ENCODE peak calls at places on chromosomes 2 and 18, in five cellular contexts. B is spleen, Q is stomach, K is WERI-Rb-1, G is SK-N-SH. R is an unnamed sample.

GRCh38 chr2:106095478-106096392 is 98.4 kb downstream of the UXS1 start:
- DNase-seq in B (peak), Q (no peak), K (no peak), G (no peak), R (no peak)

GRCh38 chr2:240595381-240596079 is 9.0 kb downstream of the CAPN10 start:
- DNase-seq in B (peak), Q (no peak), K (peak), G (peak), R (peak)

GRCh38 chr2:180507028-180507427 is 473.4 kb upstream of the UBE2E3 start:
- DNase-seq in B (no peak), Q (no peak), K (no peak), G (no peak), R (no peak)

GRCh38 chr2:222399038-222399783 is 25.1 kb upstream of the SGPP2 start:
- DNase-seq in B (no peak), Q (no peak), K (no peak), G (peak), R (no peak)

GRCh38 chr2:109046925-109047508 is 58.0 kb upstream of the EDAR start:
- DNase-seq in B (peak), Q (no peak), K (no peak), G (no peak), R (no peak)

GRCh38 chr2:71583876-71584275 is 130.5 kb downstream of the DYSF start:
- DNase-seq in B (no peak), Q (no peak), K (no peak), G (no peak), R (no peak)

GRCh38 chr2:187369471-187369870 is 78.6 kb downstream of the CALCRL start:
- DNase-seq in B (no peak), Q (no peak), K (no peak), G (no peak), R (no peak)

GRCh38 chr2:144330951-144331651 is 188.8 kb downstream of the ZEB2 start:
- DNase-seq in B (no peak), Q (no peak), K (no peak), G (peak), R (no peak)

GRCh38 chr2:168773128-168773527 is 29.3 kb upstream of the NOSTRIN start:
- DNase-seq in B (no peak), Q (no peak), K (no peak), G (no peak), R (no peak)

GRCh38 chr2:28219736-28220364 is 172.8 kb upstream of the FOSL2 start:
- DNase-seq in B (no peak), Q (no peak), K (no peak), G (no peak), R (no peak)

GRCh38 chr2:26692814-26693286 is 328 bp downstream of the KCNK3 start:
- DNase-seq in B (no peak), Q (no peak), K (peak), G (peak), R (no peak)

GRCh38 chr2:217662984-217663602 is 339.7 kb downstream of the TNS1 start:
- DNase-seq in B (no peak), Q (no peak), K (no peak), G (no peak), R (no peak)

GRCh38 chr2:119311371-119311770 is 55.3 kb downstream of the C2orf76 start:
- DNase-seq in B (no peak), Q (no peak), K (no peak), G (no peak), R (no peak)

GRCh38 chr2:98601532-98602132 is 6.7 kb downstream of the COA5 start:
- DNase-seq in B (no peak), Q (no peak), K (peak), G (peak), R (no peak)

GRCh38 chr2:174577967-174578589 is 19.5 kb downstream of the WIPF1 start:
- DNase-seq in B (no peak), Q (no peak), K (no peak), G (peak), R (no peak)

GRCh38 chr2:134206029-134206428 is 47.8 kb upstream of the MGAT5 start:
- DNase-seq in B (no peak), Q (no peak), K (no peak), G (no peak), R (no peak)

GRCh38 chr18:62361288-62361687 is 36.2 kb downstream of the TNFRSF11A start:
- DNase-seq in B (no peak), Q (no peak), K (no peak), G (no peak), R (no peak)

GRCh38 chr2:159797468-159798375 is at the start of gene CD302:
- DNase-seq in B (peak), Q (peak), K (peak), G (peak), R (peak)

GRCh38 chr2:117118994-117119393 is 695.5 kb upstream of the DDX18 start:
- DNase-seq in B (no peak), Q (no peak), K (no peak), G (no peak), R (no peak)

GRCh38 chr2:37713258-37713700 is 41.8 kb upstream of the CDC42EP3 start:
- DNase-seq in B (no peak), Q (no peak), K (no peak), G (no peak), R (no peak)

GRCh38 chr2:241230435-241230834 is 42.0 kb downstream of the ANO7 start:
- DNase-seq in B (peak), Q (no peak), K (no peak), G (no peak), R (peak)

GRCh38 chr18:62715829-62716678 is 713 bp downstream of the PHLPP1 start:
- DNase-seq in B (peak), Q (peak), K (peak), G (peak), R (no peak)

GRCh38 chr18:75209129-75209951 is at the start of gene PTGR3:
- DNase-seq in B (peak), Q (peak), K (peak), G (peak), R (no peak)

GRCh38 chr18:75208836-75209128 is 157 bp downstream of the PTGR3 start:
- DNase-seq in B (peak), Q (peak), K (no peak), G (no peak), R (no peak)

GRCh38 chr18:75206637-75207297 is 2.2 kb downstream of the PTGR3 start:
- DNase-seq in B (no peak), Q (no peak), K (no peak), G (no peak), R (no peak)

GRCh38 chr18:75207298-75208054 is 1.5 kb downstream of the PTGR3 start:
- DNase-seq in B (no peak), Q (no peak), K (no peak), G (no peak), R (no peak)

GRCh38 chr18:75208055-75208835 is 694 bp downstream of the PTGR3 start:
- DNase-seq in B (peak), Q (peak), K (peak), G (peak), R (no peak)
- TF ChIP-seq CTCF in B (no peak), Q (no peak), K (no peak), G (no peak), R (peak)

GRCh38 chr2:177265834-177266817 is 1.6 kb upstream of the NFE2L2 start:
- DNase-seq in B (no peak), Q (no peak), K (no peak), G (no peak), R (no peak)

GRCh38 chr2:177263451-177264208 is 897 bp downstream of the NFE2L2 start:
- DNase-seq in B (peak), Q (peak), K (peak), G (peak), R (peak)

GRCh38 chr2:177264209-177264538 is 353 bp downstream of the NFE2L2 start:
- DNase-seq in B (peak), Q (peak), K (peak), G (peak), R (no peak)

GRCh38 chr2:177264539-177265385 is at the start of gene NFE2L2:
- DNase-seq in B (peak), Q (peak), K (peak), G (peak), R (peak)

GRCh38 chr2:177265386-177265690 is 811 bp upstream of the NFE2L2 start:
- DNase-seq in B (no peak), Q (no peak), K (no peak), G (no peak), R (no peak)
- TF ChIP-seq CTCF in B (no peak), Q (peak), K (peak), G (peak), R (peak)

GRCh38 chr2:47241715-47242114 is 86.6 kb upstream of the STPG4 start:
- DNase-seq in B (no peak), Q (no peak), K (no peak), G (no peak), R (no peak)
- TF ChIP-seq CTCF in B (no peak), Q (no peak), K (no peak), G (no peak), R (no peak)

GRCh38 chr2:126244937-126245336 is 411.0 kb upstream of the GYPC start:
- DNase-seq in B (no peak), Q (peak), K (peak), G (peak), R (no peak)
- TF ChIP-seq CTCF in B (no peak), Q (no peak), K (peak), G (peak), R (peak)

R was measured in chondrocyte.